ENCODE peak calls at places on chromosomes 13 and 19, in seven cellular contexts. M is H1, H is K562, E is HCT116, R is GM12878, C is HepG2, W is SK-N-SH. L is an unnamed sample.

GRCh38 chr13:43261018-43261417 is 237.6 kb downstream of the DNAJC15 start:
- DNase-seq in M (no peak), H (no peak), E (no peak), R (no peak), C (no peak), W (no peak), L (no peak)

GRCh38 chr19:491146-491741 is 5.0 kb upstream of the MADCAM1 start:
- DNase-seq in M (no peak), H (peak), E (no peak), R (no peak), C (peak), W (peak), L (no peak)

GRCh38 chr13:87941244-87941643 is 270.1 kb downstream of the SLITRK5 start:
- DNase-seq in M (no peak), H (no peak), E (no peak), R (no peak), C (no peak), W (no peak), L (no peak)

GRCh38 chr13:39419866-39420265 is 183.1 kb downstream of the LHFPL6 start:
- DNase-seq in M (no peak), H (no peak), E (no peak), R (no peak), C (no peak), W (no peak), L (no peak)

GRCh38 chr13:26465514-26465913 is 92.0 kb upstream of the WASF3 start:
- DNase-seq in M (no peak), H (no peak), E (no peak), R (no peak), C (no peak), W (no peak), L (no peak)

GRCh38 chr13:98507060-98507797 is 69.7 kb downstream of the STK24 start:
- DNase-seq in M (peak), H (no peak), E (no peak), R (no peak), C (peak), W (peak), L (peak)

GRCh38 chr13:114130708-114131580 is 1.5 kb downstream of the RASA3 start:
- DNase-seq in M (no peak), H (peak), E (no peak), R (no peak), C (no peak), W (peak), L (no peak)

GRCh38 chr13:27424246-27425150 is at the start of gene GTF3A:
- DNase-seq in M (peak), H (peak), E (peak), R (peak), C (peak), W (peak), L (peak)

GRCh38 chr19:16376241-16376640 is 51.6 kb downstream of the KLF2 start:
- DNase-seq in M (no peak), H (no peak), E (no peak), R (no peak), C (no peak), W (no peak), L (no peak)

GRCh38 chr19:48355555-48355954 is 8.2 kb downstream of the TMEM143 start:
- DNase-seq in M (no peak), H (no peak), E (no peak), R (no peak), C (no peak), W (no peak), L (no peak)

GRCh38 chr13:113146750-113147149 is 11.7 kb upstream of the PROZ start:
- DNase-seq in M (no peak), H (no peak), E (no peak), R (no peak), C (no peak), W (no peak), L (no peak)

GRCh38 chr13:50910483-50910805 is 853 bp downstream of the RNASEH2B start:
- DNase-seq in M (no peak), H (no peak), E (peak), R (no peak), C (peak), W (peak), L (no peak)

GRCh38 chr13:61030445-61030844 is 385.2 kb downstream of the PCDH20 start:
- DNase-seq in M (no peak), H (no peak), E (no peak), R (no peak), C (no peak), W (no peak), L (no peak)

GRCh38 chr13:110447801-110448200 is 113.7 kb downstream of the RAB20 start:
- DNase-seq in M (no peak), H (no peak), E (no peak), R (no peak), C (no peak), W (no peak), L (no peak)

GRCh38 chr19:56120371-56121179 is 520 bp downstream of the ZNF787 start:
- DNase-seq in M (no peak), H (peak), E (peak), R (no peak), C (peak), W (peak), L (peak)

GRCh38 chr19:11046608-11047354 is 42.5 kb upstream of the LDLR start:
- DNase-seq in M (no peak), H (no peak), E (no peak), R (peak), C (no peak), W (no peak), L (no peak)

GRCh38 chr13:91659583-91660415 is 261.4 kb downstream of the GPC5 start:
- DNase-seq in M (no peak), H (no peak), E (no peak), R (peak), C (no peak), W (no peak), L (no peak)

GRCh38 chr13:95188128-95188527 is 113.1 kb downstream of the ABCC4 start:
- DNase-seq in M (no peak), H (no peak), E (no peak), R (no peak), C (no peak), W (no peak), L (no peak)

GRCh38 chr13:106104281-106104901 is 431.1 kb downstream of the EFNB2 start:
- DNase-seq in M (no peak), H (no peak), E (peak), R (no peak), C (no peak), W (no peak), L (no peak)

GRCh38 chr13:101917833-101918755 is 465.6 kb downstream of the ITGBL1 start:
- DNase-seq in M (no peak), H (no peak), E (no peak), R (no peak), C (no peak), W (peak), L (peak)

GRCh38 chr19:48741222-48741999 is 1.0 kb upstream of the RASIP1 start:
- DNase-seq in M (no peak), H (peak), E (no peak), R (no peak), C (no peak), W (peak), L (no peak)

GRCh38 chr19:51891193-51891747 is 3.5 kb upstream of the ZNF577 start:
- DNase-seq in M (no peak), H (no peak), E (no peak), R (no peak), C (no peak), W (no peak), L (no peak)

GRCh38 chr19:58545286-58546068 is 1.6 kb downstream of the TRIM28 start:
- DNase-seq in M (no peak), H (no peak), E (no peak), R (no peak), C (no peak), W (no peak), L (no peak)

GRCh38 chr19:7177926-7178325 is 108.4 kb downstream of the ZNF557 start:
- DNase-seq in M (no peak), H (no peak), E (no peak), R (no peak), C (no peak), W (no peak), L (no peak)

GRCh38 chr13:101520672-101521071 is 68.2 kb downstream of the ITGBL1 start:
- DNase-seq in M (no peak), H (no peak), E (no peak), R (no peak), C (no peak), W (no peak), L (no peak)

GRCh38 chr19:55044771-55045716 is 7.0 kb upstream of the GP6 start:
- DNase-seq in M (no peak), H (no peak), E (no peak), R (no peak), C (no peak), W (no peak), L (no peak)

GRCh38 chr13:53821632-53822031 is 793.0 kb downstream of the OLFM4 start:
- DNase-seq in M (no peak), H (no peak), E (no peak), R (no peak), C (no peak), W (no peak), L (no peak)

GRCh38 chr13:97307882-97308624 is 85.9 kb downstream of the MBNL2 start:
- DNase-seq in M (no peak), H (no peak), E (peak), R (no peak), C (peak), W (peak), L (peak)

GRCh38 chr19:37472165-37472564 is 3.0 kb downstream of the ZNF570 start:
- DNase-seq in M (no peak), H (no peak), E (no peak), R (no peak), C (no peak), W (no peak), L (no peak)
- TF ChIP-seq JUND in M (no peak), H (no peak), E (no peak), R (no peak), C (no peak), W (no peak), L (no peak)

DNA sequence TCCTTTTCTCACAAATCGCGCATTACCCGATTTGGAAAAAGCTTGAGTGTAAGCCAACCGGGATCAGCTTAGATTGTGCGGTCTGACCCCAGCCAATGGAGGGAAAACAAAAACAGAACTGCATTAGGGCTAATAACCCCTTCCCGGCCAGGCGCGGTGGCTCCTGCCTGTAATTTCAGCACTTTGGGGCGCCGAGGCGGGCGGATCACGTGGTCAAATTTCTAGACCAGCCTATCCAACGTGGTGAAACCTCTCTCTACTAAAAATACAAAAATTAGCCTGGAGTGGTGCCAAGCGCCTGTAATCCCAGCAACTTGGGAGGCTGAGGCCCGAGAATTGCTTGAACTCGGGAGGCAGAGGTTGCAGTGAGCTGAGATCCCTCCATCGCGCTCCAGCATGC is 896 bp downstream of the ZNF90 start:
- DNase-seq in M (no peak), H (no peak), E (no peak), R (no peak), C (no peak), W (peak), L (peak)
- TF ChIP-seq JUND in M (no peak), H (no peak), E (no peak), R (no peak), C (no peak), W (no peak), L (no peak)

GRCh38 chr19:44992336-44993163 is 8.7 kb upstream of the RELB start:
- DNase-seq in M (no peak), H (no peak), E (no peak), R (no peak), C (no peak), W (no peak), L (no peak)
- TF ChIP-seq JUND in M (no peak), H (no peak), E (no peak), R (no peak), C (no peak), W (no peak), L (no peak)

DNA sequence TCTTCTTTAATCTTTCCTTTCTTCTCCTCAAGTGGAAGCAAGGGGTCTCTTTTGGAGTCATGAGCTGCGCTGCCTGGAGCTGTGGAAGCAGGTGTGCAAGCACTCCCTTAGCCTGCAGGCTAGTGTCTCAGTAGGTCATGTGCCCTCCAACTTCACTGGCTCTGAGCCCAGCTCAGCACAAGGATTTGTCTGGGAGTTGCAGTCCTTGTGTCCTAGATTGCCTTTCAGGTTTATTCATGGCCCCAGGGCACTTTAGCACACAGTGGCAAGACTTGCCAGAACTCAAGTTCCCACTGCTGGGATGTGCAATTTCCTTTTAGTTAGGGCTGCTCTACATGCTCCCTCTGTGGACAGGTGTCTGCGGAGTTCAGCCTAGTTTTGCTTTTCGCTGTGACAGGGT is 211.7 kb downstream of the LIG4 start:
- DNase-seq in M (no peak), H (no peak), E (no peak), R (no peak), C (no peak), W (no peak), L (peak)
- TF ChIP-seq JUND in M (no peak), H (no peak), E (no peak), R (no peak), C (no peak), W (no peak), L (no peak)

GRCh38 chr13:49517461-49517860 is 21.7 kb downstream of the PHF11 start:
- DNase-seq in M (no peak), H (no peak), E (no peak), R (no peak), C (peak), W (no peak), L (no peak)
- TF ChIP-seq JUND in M (no peak), H (no peak), E (no peak), R (no peak), C (no peak), W (no peak), L (no peak)

GRCh38 chr13:76225815-76226489 is 589.8 kb downstream of the LMO7 start:
- DNase-seq in M (no peak), H (no peak), E (no peak), R (no peak), C (no peak), W (no peak), L (no peak)
- TF ChIP-seq JUND in M (no peak), H (no peak), E (no peak), R (no peak), C (no peak), W (no peak), L (no peak)